ENCODE peak calls at places on chromosomes 11 and 22, in nine cellular contexts. Z, J, Q, L, K, M, R, Y and B are unnamed samples. For H3K4me1, the result is how much of the 10 kb centered on the place peaks cover.

GRCh38 chr22:24162377-24162927 is 18.8 kb upstream of the SUSD2 start:
- DNase-seq in Z (peak), M (no peak), L (no peak), J (no peak), K (no peak), R (no peak), Q (no peak), Y (no peak), B (no peak)

GRCh38 chr11:12467610-12468009 is 90.2 kb downstream of the PARVA start:
- DNase-seq in R (no peak), L (no peak), Z (no peak), J (no peak), K (no peak), Y (no peak), M (no peak), Q (no peak), B (no peak)

GRCh38 chr22:38649841-38650522 is 6.2 kb downstream of the FAM227A start:
- DNase-seq in Q (peak), J (no peak), K (no peak), R (no peak), Y (no peak), M (no peak), L (no peak), Z (no peak), B (no peak)

GRCh38 chr22:46159212-46159611 is 8.9 kb downstream of the PPARA start:
- DNase-seq in L (no peak), R (no peak), Y (no peak), Q (no peak), M (no peak), J (no peak), Z (no peak), K (no peak), B (no peak)

GRCh38 chr11:85665756-85666155 is 827 bp upstream of the CREBZF start:
- DNase-seq in L (no peak), Z (no peak), Y (no peak), M (no peak), K (no peak), R (no peak), J (no peak), Q (no peak), B (no peak)

GRCh38 chr11:96154802-96155520 is 188.0 kb downstream of the MAML2 start:
- DNase-seq in M (no peak), Q (peak), R (no peak), Y (no peak), J (peak), K (no peak), Z (no peak), L (no peak), B (peak)

GRCh38 chr11:15977116-15977515 is 379.2 kb downstream of the SOX6 start:
- DNase-seq in Q (no peak), Z (no peak), L (no peak), R (no peak), J (no peak), Y (no peak), M (no peak), K (no peak), B (no peak)

GRCh38 chr11:19795082-19795481 is 82.4 kb downstream of the NAV2 start:
- DNase-seq in J (no peak), R (no peak), L (no peak), K (no peak), Q (no peak), Z (no peak), Y (no peak), M (no peak), B (no peak)

GRCh38 chr22:33883961-33884808 is 36.1 kb downstream of the LARGE1 start:
- DNase-seq in M (no peak), Q (no peak), Z (peak), L (no peak), R (no peak), J (no peak), K (no peak), Y (no peak), B (no peak)

GRCh38 chr11:102611291-102611690 is 13.8 kb downstream of the MMP20 start:
- DNase-seq in K (no peak), Q (no peak), Y (no peak), L (no peak), R (no peak), Z (no peak), M (no peak), J (no peak), B (no peak)

GRCh38 chr11:76724162-76724768 is 53.7 kb upstream of the LRRC32 start:
- DNase-seq in L (no peak), Q (no peak), Z (no peak), Y (peak), M (no peak), K (no peak), R (no peak), J (no peak), B (no peak)

GRCh38 chr11:61787928-61788491 is 4.4 kb downstream of the TMEM258 start:
- DNase-seq in M (no peak), K (peak), L (no peak), Z (no peak), J (peak), Y (peak), Q (no peak), R (peak), B (no peak)

GRCh38 chr11:27076121-27076589 is 35.5 kb downstream of the BBOX1 start:
- DNase-seq in R (no peak), J (no peak), Y (no peak), Z (no peak), M (no peak), Q (no peak), L (no peak), K (no peak), B (peak)

GRCh38 chr11:70251583-70252285 is 18.8 kb upstream of the PPFIA1 start:
- DNase-seq in R (no peak), Q (peak), J (no peak), L (no peak), Y (peak), Z (no peak), M (no peak), K (no peak), B (no peak)

GRCh38 chr22:50059185-50059880 is 1.2 kb upstream of the TTLL8 start:
- DNase-seq in Z (no peak), L (no peak), J (peak), R (no peak), Y (peak), K (peak), M (no peak), Q (no peak), B (no peak)

GRCh38 chr22:23187871-23188700 is 7.8 kb downstream of the BCR start:
- DNase-seq in M (no peak), K (no peak), L (no peak), R (no peak), J (peak), Q (no peak), Z (no peak), Y (no peak), B (peak)

GRCh38 chr11:62399172-62399867 is 19.5 kb upstream of the SCGB1A1 start:
- DNase-seq in Z (peak), Q (no peak), R (peak), M (no peak), L (peak), Y (no peak), K (no peak), J (no peak), B (peak)

GRCh38 chr11:35304393-35304790 is 115.0 kb downstream of the SLC1A2 start:
- DNase-seq in R (no peak), Y (no peak), J (peak), K (no peak), L (no peak), Z (no peak), M (no peak), Q (no peak), B (no peak)

GRCh38 chr11:49952091-49952490 is at the start of gene OR4C13:
- DNase-seq in Z (no peak), K (no peak), Y (no peak), L (no peak), R (no peak), M (no peak), Q (no peak), J (no peak), B (no peak)

GRCh38 chr22:46891382-46891951 is 129.0 kb downstream of the TBC1D22A start:
- DNase-seq in Z (no peak), M (no peak), L (no peak), Y (no peak), J (no peak), Q (no peak), R (no peak), K (no peak), B (no peak)

GRCh38 chr11:47565340-47566165 is at the start of gene PTPMT1:
- DNase-seq in Y (peak), M (peak), K (peak), Q (peak), L (peak), Z (peak), R (peak), J (peak), B (peak)

GRCh38 chr11:83070878-83071640 is 638 bp downstream of the RAB30 start:
- DNase-seq in J (peak), M (peak), R (peak), Z (peak), Y (peak), Q (peak), K (no peak), L (peak), B (peak)

GRCh38 chr11:113991718-113992458 is 17.0 kb downstream of the HTR3A start:
- DNase-seq in Q (no peak), Y (no peak), M (no peak), K (no peak), R (no peak), L (no peak), Z (no peak), J (no peak), B (no peak)

GRCh38 chr22:31230871-31231621 is 18.9 kb downstream of the LIMK2 start:
- DNase-seq in Y (peak), K (no peak), L (no peak), R (peak), Z (no peak), Q (no peak), M (peak), J (peak), B (no peak)

GRCh38 chr22:22855617-22856308 is 31.9 kb upstream of the IGLL5 start:
- DNase-seq in J (no peak), Z (no peak), M (no peak), R (peak), K (peak), Y (peak), L (no peak), Q (no peak), B (no peak)

GRCh38 chr11:19193916-19194315 is 7.9 kb downstream of the CSRP3 start:
- DNase-seq in M (no peak), R (no peak), K (no peak), L (no peak), Y (no peak), Z (no peak), Q (no peak), J (no peak), B (no peak)

GRCh38 chr11:78841451-78842060 is 266.9 kb upstream of the NARS2 start:
- DNase-seq in Q (no peak), L (peak), K (no peak), J (peak), Z (no peak), M (no peak), Y (peak), R (no peak), B (no peak)

GRCh38 chr11:64768300-64768694 is 8.5 kb upstream of the PYGM start:
- DNase-seq in Y (no peak), Z (no peak), R (no peak), K (no peak), Q (no peak), M (no peak), L (no peak), J (no peak), B (no peak)
- H3K4me1 ChIP-seq in Y (under half), Z (under half), R (half or more), K (under half), Q (under half), M (under half), L (under half), J (under half), B (under half)

DNA sequence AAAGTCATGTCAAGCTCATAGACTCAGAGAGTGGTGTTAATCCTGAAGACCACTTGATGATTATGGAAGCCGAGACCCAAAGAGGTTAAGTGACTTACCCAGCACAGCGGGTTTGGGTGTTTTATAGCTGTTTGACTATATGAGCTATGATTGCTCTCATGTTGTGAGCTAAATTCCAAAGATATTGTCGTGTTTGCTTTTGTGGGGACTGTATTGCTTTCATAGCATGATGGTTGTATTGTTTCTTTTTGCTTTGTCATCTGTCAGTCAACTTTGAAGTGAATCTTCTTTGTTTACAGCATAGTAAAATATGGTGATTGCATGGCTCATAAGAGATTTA is 23.7 kb downstream of the NF2 start:
- DNase-seq in M (no peak), L (no peak), J (no peak), Y (no peak), R (no peak), Q (no peak), K (no peak), Z (no peak), B (no peak)
- H3K27ac ChIP-seq in M (no peak), L (no peak), J (peak), Y (no peak), R (no peak), Q (no peak), K (no peak), Z (no peak), B (no peak)

DNA sequence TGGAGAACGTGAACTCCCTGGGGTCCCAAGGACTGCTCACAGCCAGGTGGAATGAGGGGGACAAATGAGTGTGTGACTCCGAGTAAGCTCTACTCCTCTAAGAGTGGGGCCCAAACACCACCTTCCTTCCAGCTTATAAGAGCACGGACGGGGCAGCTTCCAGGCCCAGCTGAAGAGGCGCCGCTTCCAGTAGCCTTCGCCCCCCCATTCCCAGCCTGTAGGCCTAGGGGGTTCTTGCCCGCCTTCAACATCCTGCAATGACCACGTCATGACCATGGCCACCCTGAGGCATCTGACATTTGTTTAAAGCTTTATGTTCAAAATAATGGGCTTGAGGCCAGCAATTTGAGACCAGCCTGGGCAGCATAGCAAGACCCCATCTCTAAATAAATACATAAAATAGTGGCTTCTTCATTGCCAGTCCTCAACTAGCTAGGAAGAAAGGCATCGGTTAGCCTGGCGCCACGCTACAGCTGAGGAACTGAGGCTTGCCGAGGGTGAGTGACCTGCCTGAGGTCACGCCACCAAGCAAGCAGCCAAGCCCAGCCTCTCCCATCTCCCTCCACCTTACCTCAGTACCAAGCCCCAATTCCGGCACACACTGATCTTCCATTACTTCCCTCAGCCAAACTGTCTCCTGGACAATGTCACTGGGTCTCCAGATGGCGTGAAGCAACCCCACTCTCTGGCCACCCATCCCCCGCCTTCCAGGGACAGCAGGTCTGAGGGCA is 7.8 kb upstream of the TNFRSF13C start:
- DNase-seq in R (no peak), K (no peak), Q (peak), L (no peak), J (no peak), Y (no peak), M (no peak), Z (no peak), B (no peak)
- H3K4me1 ChIP-seq in R (under half), K (under half), Q (under half), L (under half), J (under half), Y (under half), M (under half), Z (under half), B (under half)

GRCh38 chr11:125376856-125377255 is 119.2 kb downstream of the FEZ1 start:
- DNase-seq in Z (peak), R (no peak), J (no peak), M (no peak), L (no peak), Y (no peak), K (no peak), Q (peak), B (no peak)

GRCh38 chr11:125374398-125374797 is 121.7 kb downstream of the FEZ1 start:
- DNase-seq in Q (peak), K (no peak), Z (no peak), Y (no peak), R (no peak), M (no peak), J (no peak), L (no peak), B (no peak)

GRCh38 chr11:125378083-125378482 is 118.0 kb downstream of the FEZ1 start:
- DNase-seq in M (no peak), J (no peak), L (no peak), Z (peak), R (no peak), K (no peak), Y (no peak), Q (peak), B (no peak)

GRCh38 chr11:125375146-125375545 is 120.9 kb downstream of the FEZ1 start:
- DNase-seq in Y (no peak), M (no peak), Q (peak), L (no peak), K (no peak), J (no peak), R (no peak), Z (peak), B (no peak)

GRCh38 chr11:125376117-125376516 is 119.9 kb downstream of the FEZ1 start:
- DNase-seq in M (peak), K (peak), L (peak), R (no peak), Y (peak), Z (peak), J (no peak), Q (peak), B (peak)
- H3K27ac ChIP-seq in M (no peak), K (no peak), L (peak), R (no peak), Y (no peak), Z (peak), J (no peak), Q (peak), B (peak)

GRCh38 chr11:67355023-67355793 is 1.9 kb upstream of the POLD4 start:
- DNase-seq in Q (no peak), Z (no peak), Y (no peak), M (no peak), J (no peak), R (no peak), L (peak), K (no peak), B (peak)
- H3K4me1 ChIP-seq in Q (under half), Z (under half), Y (under half), M (under half), J (under half), R (half or more), L (under half), K (under half), B (under half)

DNA sequence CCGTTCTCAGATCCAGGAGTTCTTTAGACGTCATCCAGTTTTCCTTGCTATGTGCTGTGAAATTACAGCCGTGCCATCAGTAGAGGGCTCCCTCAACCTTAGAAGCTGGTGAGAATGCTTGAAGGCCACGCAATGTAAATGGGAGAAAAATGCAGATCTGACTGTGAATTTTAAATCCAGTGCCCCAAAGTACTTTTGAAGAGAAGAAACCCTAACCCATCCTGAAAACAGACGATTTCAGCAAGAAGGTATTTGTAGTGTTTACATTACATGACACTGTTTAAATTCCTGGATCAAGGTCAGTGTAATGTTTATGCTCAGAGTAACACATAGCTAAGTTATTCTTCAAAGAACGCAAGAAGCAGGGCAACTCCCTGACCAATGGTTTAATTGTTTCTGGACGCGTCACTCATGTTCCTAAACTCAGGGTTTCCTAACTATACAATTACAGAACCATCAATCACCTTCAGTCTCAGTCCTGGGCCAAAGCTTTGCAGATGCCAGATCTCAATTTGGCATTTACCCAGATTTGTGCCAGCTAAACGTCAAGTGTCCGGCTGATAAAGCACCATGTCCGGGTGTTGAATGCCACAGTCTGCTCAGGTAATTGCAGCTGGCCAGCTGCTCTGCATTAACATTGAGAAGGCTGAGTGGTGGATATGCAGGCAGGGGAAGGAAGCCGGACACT is 38.2 kb downstream of the ADAMTS8 start:
- DNase-seq in Y (peak), Z (no peak), K (no peak), M (no peak), L (no peak), J (peak), Q (no peak), R (no peak), B (no peak)
- H3K27ac ChIP-seq in Y (peak), Z (no peak), K (no peak), M (no peak), L (no peak), J (peak), Q (no peak), R (no peak), B (no peak)

DNA sequence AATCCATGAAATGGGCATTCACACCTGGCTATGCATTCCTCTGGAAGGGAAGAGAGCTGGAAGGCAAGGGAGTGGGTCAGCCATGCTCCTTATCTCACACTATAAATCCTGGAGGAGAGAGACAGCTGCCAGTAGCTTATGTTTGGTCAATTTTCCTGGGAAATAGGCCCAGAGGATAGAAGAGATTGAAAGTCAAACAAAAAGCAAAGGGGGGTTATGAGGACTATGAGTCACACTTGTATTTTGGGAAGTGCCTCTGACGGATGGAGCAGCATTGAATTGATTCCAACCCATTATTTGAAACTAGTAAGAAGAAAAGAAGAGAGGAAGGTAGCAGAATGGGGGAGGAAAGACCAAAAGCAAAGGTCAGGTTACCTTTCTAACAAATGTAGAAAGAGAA is 25.0 kb downstream of the SNX19 start:
- DNase-seq in L (no peak), R (no peak), J (peak), K (no peak), M (no peak), Z (no peak), Y (no peak), Q (no peak), B (no peak)
- H3K4me1 ChIP-seq in L (under half), R (under half), J (under half), K (under half), M (under half), Z (under half), Y (under half), Q (under half), B (under half)

DNA sequence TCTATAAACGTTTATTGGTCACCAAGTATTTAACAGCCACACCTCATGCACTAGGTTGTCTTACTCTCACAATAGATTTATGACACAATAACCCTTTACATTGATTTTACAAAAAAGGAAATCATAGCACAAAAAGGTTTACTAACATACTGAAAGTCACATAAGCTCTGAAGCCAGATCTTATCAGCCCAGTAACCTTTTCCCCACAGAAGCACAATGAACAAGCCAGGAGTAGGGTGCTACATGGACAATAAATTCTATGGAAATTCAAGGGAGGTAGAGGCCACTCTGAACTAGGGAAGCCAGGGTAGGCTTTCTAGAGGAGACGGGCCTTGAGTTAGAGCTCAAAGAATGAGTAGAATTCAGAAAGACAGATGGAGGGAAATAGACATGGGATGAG is 633.5 kb upstream of the CADM1 start:
- DNase-seq in M (no peak), Z (no peak), Y (no peak), J (no peak), Q (no peak), L (no peak), K (no peak), R (no peak), B (no peak)
- H3K27ac ChIP-seq in M (no peak), Z (no peak), Y (no peak), J (no peak), Q (no peak), L (no peak), K (no peak), R (no peak), B (no peak)